ENCODE peak calls at places on chromosomes 4 and X, in eight cellular contexts. I is heart left ventricle, L is spleen, H is gastrocnemius medialis, C is body of pancreas, B is IMR-90, Z is GM12878, W is tibial nerve. K is an unnamed sample.

GRCh38 chrX:39336709-39337294 is 535.5 kb downstream of the MID1IP1 start:
- DNase-seq in I (no peak), L (no peak), H (peak; percentile 51), C (no peak), B (no peak), Z (peak; percentile 32), W (peak; percentile 55), K (peak; percentile 41)

GRCh38 chrX:153925739-153926593 is at the start of gene ARHGAP4:
- DNase-seq in I (no peak), L (peak; percentile 92), H (no peak), C (no peak), B (no peak), Z (no peak), W (no peak), K (no peak)

GRCh38 chrX:77389891-77390290 is 57.3 kb upstream of the FGF16 start:
- DNase-seq in I (no peak), L (no peak), H (no peak), C (no peak), B (no peak), Z (no peak), W (no peak), K (no peak)

GRCh38 chr4:78775278-78776030 is 696 bp upstream of the BMP2K start:
- DNase-seq in I (peak; percentile 90), L (peak; percentile 97), H (peak; percentile 76), C (peak; percentile 91), B (peak; percentile 80), Z (no peak), W (peak; percentile 75), K (peak; percentile 83)

GRCh38 chr4:142379277-142380051 is 466.6 kb downstream of the INPP4B start:
- DNase-seq in I (no peak), L (no peak), H (no peak), C (peak; percentile 25), B (peak; percentile 90), Z (no peak), W (no peak), K (no peak)

GRCh38 chr4:77579406-77580076 is 26.1 kb upstream of the CXCL13 start:
- DNase-seq in I (no peak), L (no peak), H (no peak), C (no peak), B (peak; percentile 78), Z (no peak), W (no peak), K (no peak)

GRCh38 chr4:65656008-65656407 is 14.3 kb downstream of the EPHA5 start:
- DNase-seq in I (no peak), L (no peak), H (no peak), C (no peak), B (no peak), Z (no peak), W (no peak), K (no peak)

GRCh38 chr4:105215609-105216313 is 69.1 kb downstream of the TET2 start:
- DNase-seq in I (no peak), L (no peak), H (no peak), C (no peak), B (peak; percentile 70), Z (peak; percentile 83), W (no peak), K (no peak)

GRCh38 chr4:144295286-144295995 is 154.9 kb upstream of the GYPA start:
- DNase-seq in I (no peak), L (no peak), H (no peak), C (no peak), B (peak; percentile 1), Z (no peak), W (no peak), K (no peak)

GRCh38 chr4:142091691-142092182 is 455.4 kb downstream of the IL15 start:
- DNase-seq in I (peak; percentile 42), L (no peak), H (no peak), C (peak; percentile 7), B (peak; percentile 99), Z (no peak), W (peak; percentile 20), K (peak; percentile 38)

GRCh38 chrX:78643874-78644273 is 15.3 kb downstream of the RTL3 start:
- DNase-seq in I (no peak), L (no peak), H (no peak), C (no peak), B (no peak), Z (no peak), W (no peak), K (no peak)

GRCh38 chr4:76989391-76990061 is 40.0 kb downstream of the SEPTIN11 start:
- DNase-seq in I (no peak), L (no peak), H (no peak), C (no peak), B (no peak), Z (no peak), W (no peak), K (no peak)

GRCh38 chrX:18856645-18856997 is 127.3 kb downstream of the PHKA2 start:
- DNase-seq in I (no peak), L (no peak), H (no peak), C (no peak), B (no peak), Z (no peak), W (no peak), K (no peak)

GRCh38 chr4:26748805-26749204 is 111.8 kb upstream of the STIM2 start:
- DNase-seq in I (no peak), L (no peak), H (no peak), C (no peak), B (no peak), Z (no peak), W (no peak), K (no peak)

GRCh38 chrX:72079607-72080006 is 52.1 kb downstream of the RTL5 start:
- DNase-seq in I (peak; percentile 75), L (peak; percentile 79), H (no peak), C (no peak), B (no peak), Z (no peak), W (no peak), K (no peak)

GRCh38 chr4:99082192-99082591 is 6.4 kb downstream of the ADH5 start:
- DNase-seq in I (no peak), L (no peak), H (no peak), C (no peak), B (no peak), Z (no peak), W (no peak), K (no peak)
- H3K36me3 ChIP-seq in I (peaks cover 85% of the 10 kb centered on the region), L (peaks cover 76% of the 10 kb centered on the region), H (no peaks in the 10 kb centered on the region), C (peaks cover 7% of the 10 kb centered on the region), B (peaks cover 44% of the 10 kb centered on the region), Z (peaks cover 4% of the 10 kb centered on the region), W (no peaks in the 10 kb centered on the region), K (no peaks in the 10 kb centered on the region)

DNA sequence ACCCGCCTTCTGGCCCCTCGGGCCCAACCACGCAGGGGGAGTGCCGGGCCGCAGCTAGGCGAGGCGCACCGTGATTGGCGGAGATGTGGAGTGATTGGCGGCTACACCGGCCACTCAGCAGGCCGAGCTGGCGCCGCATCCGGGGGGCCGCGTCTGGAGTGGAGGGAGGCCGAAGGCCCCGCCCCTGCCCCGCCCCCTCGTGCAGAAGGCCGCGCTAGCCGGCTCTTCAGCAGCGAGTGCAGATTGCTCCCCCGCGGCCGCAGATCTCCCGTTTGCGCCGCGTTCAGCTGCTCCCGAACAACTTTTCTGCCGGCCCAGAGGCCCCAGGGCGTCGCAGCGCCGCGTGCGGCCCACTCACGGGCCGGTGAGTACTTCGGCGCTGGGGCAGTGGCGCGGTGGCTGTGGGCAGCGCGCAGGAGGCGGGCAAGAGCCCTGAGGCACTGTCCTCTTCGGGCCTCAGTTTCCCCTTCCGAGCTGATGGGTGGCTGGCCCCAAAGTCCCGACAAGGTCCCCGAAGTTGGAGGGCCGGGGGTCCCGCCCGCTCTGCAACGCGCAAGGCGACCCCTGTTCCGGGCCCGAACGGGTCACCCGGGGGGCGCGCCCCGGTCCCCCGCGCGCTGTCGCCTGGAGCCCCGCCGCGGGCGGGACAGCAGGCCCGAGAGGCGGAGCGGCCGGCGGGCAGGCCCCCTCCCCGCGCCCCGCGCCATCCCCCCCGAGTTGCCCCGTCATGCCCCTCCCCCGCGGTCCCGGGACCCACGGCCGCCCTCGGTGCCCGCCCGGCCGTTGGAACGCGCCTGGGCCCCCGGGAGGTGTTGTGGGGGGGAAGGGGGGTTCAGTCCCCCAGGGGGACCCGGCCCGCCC is at the start of gene WFS1:
- DNase-seq in I (peak; percentile 99), L (peak; percentile 98), H (peak; percentile 98), C (peak; percentile 99), B (peak; percentile 97), Z (peak; percentile 82), W (peak; percentile 97), K (peak; percentile 100)
- TF ChIP-seq POLR2A in I (peak; percentile 96), L (no peak), H (peak; percentile 64), C (peak; percentile 79), B (peak; percentile 48), Z (peak; percentile 69), W (peak; percentile 89), K (peak; percentile 94)

GRCh38 chr4:73137121-73137520 is 67.6 kb upstream of the COX18 start:
- DNase-seq in I (no peak), L (no peak), H (no peak), C (no peak), B (no peak), Z (no peak), W (no peak), K (no peak)
- H3K36me3 ChIP-seq in I (peaks cover 96% of the 10 kb centered on the region), L (peaks cover 49% of the 10 kb centered on the region), H (no peaks in the 10 kb centered on the region), C (peaks cover 32% of the 10 kb centered on the region), B (peaks cover 22% of the 10 kb centered on the region), Z (peaks cover 6% of the 10 kb centered on the region), W (peaks cover 2% of the 10 kb centered on the region), K (no peaks in the 10 kb centered on the region)

DNA sequence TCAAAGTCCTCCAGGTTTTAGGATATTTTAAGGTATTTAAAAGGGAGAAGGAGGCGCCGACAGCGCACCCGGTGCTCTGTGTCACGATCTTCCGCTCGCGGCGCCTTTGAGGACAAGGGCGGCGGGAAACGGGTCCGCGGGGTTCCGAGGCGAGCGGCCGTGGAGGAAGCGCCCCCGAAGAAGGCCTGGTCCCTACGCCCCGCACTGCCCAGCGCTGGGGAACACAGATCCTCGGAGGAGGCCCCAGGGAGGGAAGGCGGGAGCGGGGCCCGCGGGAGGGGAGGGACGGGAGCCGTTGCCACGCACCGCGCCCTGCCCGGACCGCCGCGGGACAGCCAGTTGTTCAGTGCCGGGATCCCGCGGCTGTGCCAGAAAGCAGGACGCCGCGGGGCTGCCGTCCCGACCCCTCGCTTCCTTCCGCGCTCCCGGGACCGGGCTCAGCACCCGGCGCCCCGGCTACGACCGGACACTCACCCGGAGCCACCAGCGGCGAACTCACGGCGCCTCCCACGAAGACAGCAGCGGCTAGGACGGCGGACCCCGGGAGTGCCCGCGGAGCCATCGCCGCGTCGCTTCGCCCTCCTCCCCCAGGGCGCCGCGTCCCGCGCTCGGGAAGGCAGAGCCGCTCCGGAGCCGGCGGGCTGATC is 327 bp downstream of the RELL1 start:
- DNase-seq in I (no peak), L (no peak), H (peak; percentile 27), C (peak; percentile 65), B (peak; percentile 22), Z (no peak), W (peak; percentile 22), K (peak; percentile 59)
- TF ChIP-seq POLR2A in I (peak; percentile 97), L (peak; percentile 56), H (peak; percentile 97), C (peak; percentile 88), B (peak; percentile 94), Z (peak; percentile 92), W (peak; percentile 90), K (peak; percentile 97)

DNA sequence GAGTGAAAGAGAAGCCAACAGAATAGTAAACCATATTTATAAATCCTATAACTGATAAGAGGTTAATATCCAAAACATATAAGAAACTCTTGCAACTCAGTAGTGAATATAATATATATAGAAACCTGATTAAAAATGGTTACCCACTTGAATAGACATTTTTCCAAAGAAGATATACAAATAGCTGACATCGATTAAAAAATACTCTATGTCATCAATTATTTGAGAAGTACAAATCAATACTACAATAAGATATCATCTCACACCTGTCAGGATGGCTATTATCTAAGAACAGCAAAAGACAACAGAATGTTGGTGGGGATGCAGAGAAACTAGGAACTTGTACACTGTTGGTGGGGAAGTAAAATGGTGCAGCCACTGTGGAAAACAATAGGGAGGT is 254.4 kb downstream of the PPARGC1A start:
- DNase-seq in I (no peak), L (no peak), H (no peak), C (no peak), B (no peak), Z (no peak), W (no peak), K (no peak)
- H3K36me3 ChIP-seq in I (no peaks in the 10 kb centered on the region), L (no peaks in the 10 kb centered on the region), H (no peaks in the 10 kb centered on the region), C (no peaks in the 10 kb centered on the region), B (no peaks in the 10 kb centered on the region), Z (no peaks in the 10 kb centered on the region), W (no peaks in the 10 kb centered on the region), K (no peaks in the 10 kb centered on the region)